ENCODE peak calls at places on chromosomes 12 and 14, in six cellular contexts. T is heart left ventricle, W is lower leg skin, Z is NB4, V is Peyer's patch, H is sigmoid colon. S is an unnamed sample.

GRCh38 chr14:60106341-60106740 is 14.6 kb downstream of the PCNX4 start:
- DNase-seq in T (no peak), W (no peak), Z (no peak), V (no peak), H (no peak), S (no peak)

GRCh38 chr14:96418075-96418474 is 26.1 kb downstream of the AK7 start:
- DNase-seq in T (no peak), W (no peak), Z (no peak), V (no peak), H (no peak), S (no peak)

GRCh38 chr12:91316825-91317224 is 134.2 kb upstream of the DCN start:
- DNase-seq in T (no peak), W (no peak), Z (no peak), V (no peak), H (no peak), S (no peak)

GRCh38 chr14:96751505-96751904 is 45.7 kb upstream of the VRK1 start:
- DNase-seq in T (no peak), W (no peak), Z (no peak), V (no peak), H (peak; percentile 4), S (no peak)

GRCh38 chr14:44163946-44164345 is 343.1 kb downstream of the FSCB start:
- DNase-seq in T (no peak), W (no peak), Z (no peak), V (no peak), H (no peak), S (no peak)

GRCh38 chr12:52575256-52575655 is 1.6 kb upstream of the KRT74 start:
- DNase-seq in T (no peak), W (no peak), Z (no peak), V (no peak), H (peak; percentile 24), S (no peak)

GRCh38 chr12:131162113-131162512 is 208.4 kb downstream of the ADGRD1 start:
- DNase-seq in T (no peak), W (no peak), Z (no peak), V (no peak), H (no peak), S (no peak)

GRCh38 chr12:47964102-47964723 is 817 bp downstream of the TMEM106C start:
- DNase-seq in T (no peak), W (peak; percentile 24), Z (peak; percentile 26), V (peak; percentile 55), H (peak; percentile 72), S (peak; percentile 46)

GRCh38 chr14:99360774-99361595 is 89.0 kb upstream of the BCL11B start:
- DNase-seq in T (no peak), W (no peak), Z (peak; percentile 47), V (no peak), H (no peak), S (peak; percentile 14)

GRCh38 chr14:50231475-50232275 is at the start of gene SOS2:
- DNase-seq in T (peak; percentile 89), W (peak; percentile 70), Z (peak; percentile 89), V (peak; percentile 95), H (peak; percentile 94), S (peak; percentile 91)

GRCh38 chr12:128449146-128449894 is 182.3 kb downstream of the TMEM132C start:
- DNase-seq in T (no peak), W (no peak), Z (no peak), V (no peak), H (no peak), S (no peak)

GRCh38 chr12:104182144-104182543 is 33.4 kb upstream of the TXNRD1 start:
- DNase-seq in T (peak; percentile 36), W (peak; percentile 69), Z (no peak), V (peak; percentile 72), H (peak; percentile 97), S (no peak)

GRCh38 chr12:44217146-44217883 is 381.4 kb downstream of the TMEM117 start:
- DNase-seq in T (no peak), W (no peak), Z (no peak), V (no peak), H (no peak), S (no peak)

GRCh38 chr12:3583656-3584334 is 92.8 kb downstream of the PRMT8 start:
- DNase-seq in T (no peak), W (no peak), Z (no peak), V (no peak), H (no peak), S (no peak)

GRCh38 chr12:6145584-6145983 is 21.1 kb upstream of the VWF start:
- DNase-seq in T (no peak), W (no peak), Z (no peak), V (no peak), H (no peak), S (no peak)

GRCh38 chr12:62658910-62659309 is 192.3 kb downstream of the MON2 start:
- DNase-seq in T (no peak), W (no peak), Z (no peak), V (no peak), H (no peak), S (no peak)

GRCh38 chr14:69013943-69014782 is 35.1 kb upstream of the ACTN1 start:
- DNase-seq in T (peak; percentile 51), W (peak; percentile 26), Z (peak; percentile 98), V (peak; percentile 76), H (no peak), S (no peak)

GRCh38 chr12:49375406-49375805 is 8.1 kb downstream of the SPATS2 start:
- DNase-seq in T (no peak), W (no peak), Z (no peak), V (no peak), H (no peak), S (no peak)

GRCh38 chr12:20463920-20464524 is 95.7 kb downstream of the PDE3A start:
- DNase-seq in T (no peak), W (no peak), Z (peak; percentile 49), V (no peak), H (no peak), S (peak; percentile 30)

GRCh38 chr14:87391066-87391465 is 601.9 kb downstream of the GALC start:
- DNase-seq in T (no peak), W (no peak), Z (no peak), V (no peak), H (no peak), S (no peak)

GRCh38 chr14:103084021-103084919 is at the start of gene LBHD2:
- DNase-seq in T (no peak), W (no peak), Z (no peak), V (no peak), H (no peak), S (no peak)

GRCh38 chr12:6536894-6537579 is 2.7 kb downstream of the GAPDH start:
- DNase-seq in T (no peak), W (no peak), Z (peak; percentile 47), V (no peak), H (peak; percentile 64), S (no peak)

GRCh38 chr12:92827836-92828431 is 101.2 kb downstream of the EEA1 start:
- DNase-seq in T (no peak), W (no peak), Z (peak; percentile 66), V (peak; percentile 64), H (no peak), S (peak; percentile 67)

GRCh38 chr12:5096241-5096880 is 52.7 kb downstream of the KCNA5 start:
- DNase-seq in T (no peak), W (no peak), Z (no peak), V (no peak), H (no peak), S (no peak)

GRCh38 chr14:57921377-57921776 is 55.5 kb upstream of the SLC35F4 start:
- DNase-seq in T (no peak), W (no peak), Z (no peak), V (no peak), H (no peak), S (no peak)

GRCh38 chr14:88559852-88560251 is 3.0 kb upstream of the ZC3H14 start:
- DNase-seq in T (no peak), W (no peak), Z (peak; percentile 27), V (no peak), H (no peak), S (peak; percentile 7)

GRCh38 chr12:132710422-132711168 is at the start of gene PGAM5:
- DNase-seq in T (peak; percentile 85), W (peak; percentile 65), Z (peak; percentile 93), V (peak; percentile 96), H (peak; percentile 85), S (peak; percentile 89)
- TF ChIP-seq POLR2A in T (peak; percentile 75), W (no peak), Z (peak; percentile 79), V (peak; percentile 56), H (no peak), S (peak; percentile 75)

GRCh38 chr12:45728625-45729232 is 777 bp upstream of the ARID2 start:
- DNase-seq in T (peak; percentile 97), W (peak; percentile 96), Z (peak; percentile 99), V (peak; percentile 99), H (peak; percentile 98), S (peak; percentile 96)
- TF ChIP-seq POLR2A in T (peak; percentile 81), W (no peak), Z (peak; percentile 96), V (peak; percentile 95), H (peak; percentile 39), S (peak; percentile 95)

GRCh38 chr14:104794641-104795467 is 694 bp downstream of the AKT1 start:
- DNase-seq in T (peak; percentile 45), W (no peak), Z (peak; percentile 49), V (peak; percentile 65), H (no peak), S (peak; percentile 73)

GRCh38 chr14:104795781-104796681 is 483 bp upstream of the AKT1 start:
- DNase-seq in T (peak; percentile 77), W (no peak), Z (peak; percentile 65), V (peak; percentile 69), H (no peak), S (peak; percentile 82)

GRCh38 chr14:104796682-104797081 is 1.1 kb upstream of the AKT1 start:
- DNase-seq in T (no peak), W (no peak), Z (no peak), V (no peak), H (no peak), S (no peak)

GRCh38 chr14:104794099-104794498 is 1.4 kb downstream of the AKT1 start:
- DNase-seq in T (peak; percentile 50), W (no peak), Z (peak; percentile 55), V (peak; percentile 72), H (no peak), S (peak; percentile 65)

DNA sequence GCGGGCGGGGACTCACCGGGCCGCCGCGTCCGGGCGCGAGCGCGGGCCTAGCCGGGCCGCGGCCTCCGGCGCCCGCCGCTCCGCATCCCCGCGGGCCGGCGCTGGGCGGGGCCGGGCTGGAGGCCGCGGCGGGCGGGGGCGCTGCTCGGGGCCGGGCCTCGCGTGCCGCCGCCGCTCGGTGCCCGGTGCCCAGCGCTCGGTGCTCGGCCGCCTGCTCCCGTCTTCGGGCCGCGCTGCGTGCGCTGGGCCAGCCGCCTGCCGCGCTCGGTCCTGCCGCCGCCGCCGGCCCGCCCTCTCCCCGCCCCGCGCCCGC is at the start of gene AKT1:
- DNase-seq in T (no peak), W (no peak), Z (no peak), V (no peak), H (no peak), S (no peak)
- TF ChIP-seq POLR2A in T (no peak), W (no peak), Z (no peak), V (no peak), H (no peak), S (no peak)

GRCh38 chr14:65080954-65081747 is 21.2 kb downstream of the MAX start:
- DNase-seq in T (no peak), W (no peak), Z (no peak), V (peak; percentile 89), H (no peak), S (peak; percentile 37)
- TF ChIP-seq POLR2A in T (no peak), W (no peak), Z (no peak), V (no peak), H (no peak), S (no peak)

DNA sequence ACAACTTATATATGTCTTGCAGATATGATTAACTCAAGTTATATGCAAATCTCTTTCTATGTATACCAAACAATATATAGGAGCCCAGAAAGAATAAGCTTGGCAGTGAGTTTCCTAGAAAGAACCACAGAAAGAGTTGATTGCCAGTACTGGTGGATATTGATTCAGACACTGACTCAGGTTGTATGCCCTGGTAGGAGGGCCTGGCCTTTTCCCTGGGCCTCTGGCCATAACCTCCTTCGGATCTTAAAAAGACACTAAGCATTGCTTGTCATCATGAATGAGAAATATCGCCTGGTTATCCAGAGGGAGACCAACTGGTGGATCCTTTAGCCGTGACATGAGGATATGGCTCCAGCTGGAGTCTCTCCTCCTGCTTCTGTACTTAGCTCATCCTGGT is 231.5 kb downstream of the MSRB3 start:
- DNase-seq in T (no peak), W (no peak), Z (no peak), V (no peak), H (no peak), S (no peak)
- TF ChIP-seq POLR2A in T (no peak), W (no peak), Z (no peak), V (no peak), H (no peak), S (no peak)